ENCODE peak calls at places on chromosome 1, in six cellular contexts. S is hepatocyte; M is stimulated activated CD8-positive, alpha-beta memory T cell treated with anti-CD3 and anti-CD28 coated beads, Interleukin-2, amount 100 ng/mL, for 1 hour; I is NCI-H2171; Q is foreskin melanocyte; J is OCI-LY7. V is an unnamed sample.

GRCh38 chr1:76237201-76237600 is 162.7 kb downstream of the ST6GALNAC3 start:
- DNase-seq in S (no peak), M (no peak), I (no peak), Q (no peak), J (no peak), V (no peak)

GRCh38 chr1:107965112-107965991 is at the start of gene VAV3:
- DNase-seq in S (peak; percentile 85), M (peak; percentile 26), I (peak; percentile 81), Q (peak; percentile 80), J (peak; percentile 81), V (peak; percentile 90)

GRCh38 chr1:19203440-19203839 is 6.6 kb downstream of the UBR4 start:
- DNase-seq in S (no peak), M (no peak), I (no peak), Q (no peak), J (no peak), V (no peak)

GRCh38 chr1:24906760-24907490 is 23.2 kb downstream of the RUNX3 start:
- DNase-seq in S (no peak), M (no peak), I (no peak), Q (no peak), J (no peak), V (no peak)

GRCh38 chr1:196659471-196659870 is 7.6 kb downstream of the CFH start:
- DNase-seq in S (no peak), M (no peak), I (no peak), Q (no peak), J (no peak), V (peak; percentile 20)

GRCh38 chr1:101148987-101149386 is 87.8 kb upstream of the S1PR1 start:
- DNase-seq in S (no peak), M (no peak), I (no peak), Q (no peak), J (no peak), V (no peak)

GRCh38 chr1:18132022-18132706 is 24.6 kb downstream of the IGSF21 start:
- DNase-seq in S (no peak), M (no peak), I (no peak), Q (no peak), J (no peak), V (no peak)

GRCh38 chr1:233289676-233290075 is 5.8 kb downstream of the PCNX2 start:
- DNase-seq in S (no peak), M (no peak), I (no peak), Q (no peak), J (no peak), V (no peak)

GRCh38 chr1:66399888-66400529 is 133.9 kb upstream of the SGIP1 start:
- DNase-seq in S (no peak), M (no peak), I (no peak), Q (no peak), J (no peak), V (no peak)

GRCh38 chr1:109392037-109392787 is 5.5 kb downstream of the SORT1 start:
- DNase-seq in S (no peak), M (no peak), I (no peak), Q (no peak), J (no peak), V (no peak)